ENCODE peak calls at places on chromosomes 6 and 20, in nine cellular contexts. One of them, this sample, is unnamed.

GRCh38 chr6:168122011-168122410 is 43.0 kb upstream of the FRMD1 start:
- DNase-seq in fibroblast of pulmonary artery: no peak
- DNase-seq in tibial nerve: no peak
- DNase-seq in kidney epithelial cell: no peak
- DNase-seq in astrocyte of the spinal cord: no peak
- DNase-seq in HepG2: no peak
- DNase-seq in AG04450: no peak
- DNase-seq in IMR-90: no peak
- DNase-seq in stomach: no peak
- DNase-seq in this sample: no peak

GRCh38 chr6:3035397-3035796 is 32.9 kb upstream of the RIPK1 start:
- DNase-seq in fibroblast of pulmonary artery: no peak
- DNase-seq in tibial nerve: no peak
- DNase-seq in kidney epithelial cell: no peak
- DNase-seq in astrocyte of the spinal cord: no peak
- DNase-seq in HepG2: no peak
- DNase-seq in AG04450: no peak
- DNase-seq in IMR-90: no peak
- DNase-seq in stomach: no peak
- DNase-seq in this sample: no peak

GRCh38 chr6:166204852-166205650 is 37.4 kb upstream of the TBXT start:
- DNase-seq in fibroblast of pulmonary artery: no peak
- DNase-seq in tibial nerve: no peak
- DNase-seq in kidney epithelial cell: no peak
- DNase-seq in astrocyte of the spinal cord: no peak
- DNase-seq in HepG2: no peak
- DNase-seq in AG04450: no peak
- DNase-seq in IMR-90: no peak
- DNase-seq in stomach: no peak
- DNase-seq in this sample: no peak

GRCh38 chr20:55782861-55783260 is 222.5 kb downstream of the CBLN4 start:
- DNase-seq in fibroblast of pulmonary artery: no peak
- DNase-seq in tibial nerve: no peak
- DNase-seq in kidney epithelial cell: no peak
- DNase-seq in astrocyte of the spinal cord: no peak
- DNase-seq in HepG2: no peak
- DNase-seq in AG04450: no peak
- DNase-seq in IMR-90: no peak
- DNase-seq in stomach: no peak
- DNase-seq in this sample: no peak

GRCh38 chr6:35557239-35557638 is 44.5 kb upstream of the TULP1 start:
- DNase-seq in fibroblast of pulmonary artery: no peak
- DNase-seq in tibial nerve: no peak
- DNase-seq in kidney epithelial cell: no peak
- DNase-seq in astrocyte of the spinal cord: no peak
- DNase-seq in HepG2: no peak
- DNase-seq in AG04450: no peak
- DNase-seq in IMR-90: no peak
- DNase-seq in stomach: no peak
- DNase-seq in this sample: no peak

GRCh38 chr20:31698803-31699718 is 23.6 kb downstream of the BCL2L1 start:
- DNase-seq in fibroblast of pulmonary artery: peak
- DNase-seq in tibial nerve: no peak
- DNase-seq in kidney epithelial cell: peak
- DNase-seq in astrocyte of the spinal cord: peak
- DNase-seq in HepG2: peak
- DNase-seq in AG04450: peak
- DNase-seq in IMR-90: peak
- DNase-seq in stomach: peak
- DNase-seq in this sample: peak

GRCh38 chr6:131978522-131978921 is 27.4 kb upstream of the CCN2 start:
- DNase-seq in fibroblast of pulmonary artery: no peak
- DNase-seq in tibial nerve: no peak
- DNase-seq in kidney epithelial cell: no peak
- DNase-seq in astrocyte of the spinal cord: no peak
- DNase-seq in HepG2: peak
- DNase-seq in AG04450: no peak
- DNase-seq in IMR-90: no peak
- DNase-seq in stomach: no peak
- DNase-seq in this sample: no peak

GRCh38 chr20:3738109-3739053 is 5.9 kb downstream of the HSPA12B start:
- DNase-seq in fibroblast of pulmonary artery: no peak
- DNase-seq in tibial nerve: no peak
- DNase-seq in kidney epithelial cell: no peak
- DNase-seq in astrocyte of the spinal cord: no peak
- DNase-seq in HepG2: peak
- DNase-seq in AG04450: no peak
- DNase-seq in IMR-90: no peak
- DNase-seq in stomach: no peak
- DNase-seq in this sample: peak

GRCh38 chr6:151679081-151679480 is 128.4 kb upstream of the ESR1 start:
- DNase-seq in fibroblast of pulmonary artery: peak
- DNase-seq in tibial nerve: no peak
- DNase-seq in kidney epithelial cell: no peak
- DNase-seq in astrocyte of the spinal cord: peak
- DNase-seq in HepG2: no peak
- DNase-seq in AG04450: no peak
- DNase-seq in IMR-90: peak
- DNase-seq in stomach: no peak
- DNase-seq in this sample: peak

GRCh38 chr6:31586013-31586412 is at the start of gene LST1:
- DNase-seq in fibroblast of pulmonary artery: peak
- DNase-seq in tibial nerve: no peak
- DNase-seq in kidney epithelial cell: no peak
- DNase-seq in astrocyte of the spinal cord: no peak
- DNase-seq in HepG2: no peak
- DNase-seq in AG04450: no peak
- DNase-seq in IMR-90: no peak
- DNase-seq in stomach: no peak
- DNase-seq in this sample: no peak
- H3K4me3 ChIP-seq in fibroblast of pulmonary artery: no peak
- H3K4me3 ChIP-seq in tibial nerve: no peak
- H3K4me3 ChIP-seq in kidney epithelial cell: no peak
- H3K4me3 ChIP-seq in astrocyte of the spinal cord: no peak
- H3K4me3 ChIP-seq in HepG2: no peak
- H3K4me3 ChIP-seq in AG04450: no peak
- H3K4me3 ChIP-seq in IMR-90: no peak
- H3K4me3 ChIP-seq in stomach: no peak
- H3K4me3 ChIP-seq in this sample: no peak

GRCh38 chr20:50957798-50958732 is at the start of gene DPM1:
- DNase-seq in fibroblast of pulmonary artery: peak
- DNase-seq in tibial nerve: peak
- DNase-seq in kidney epithelial cell: peak
- DNase-seq in astrocyte of the spinal cord: peak
- DNase-seq in HepG2: peak
- DNase-seq in AG04450: peak
- DNase-seq in IMR-90: peak
- DNase-seq in stomach: peak
- DNase-seq in this sample: peak

GRCh38 chr20:50958733-50959542 is at the start of gene MOCS3:
- DNase-seq in fibroblast of pulmonary artery: peak
- DNase-seq in tibial nerve: peak
- DNase-seq in kidney epithelial cell: peak
- DNase-seq in astrocyte of the spinal cord: no peak
- DNase-seq in HepG2: peak
- DNase-seq in AG04450: peak
- DNase-seq in IMR-90: peak
- DNase-seq in stomach: peak
- DNase-seq in this sample: peak

GRCh38 chr20:50953821-50954220 is 4.5 kb downstream of the DPM1 start:
- DNase-seq in fibroblast of pulmonary artery: no peak
- DNase-seq in tibial nerve: no peak
- DNase-seq in kidney epithelial cell: no peak
- DNase-seq in astrocyte of the spinal cord: no peak
- DNase-seq in HepG2: no peak
- DNase-seq in AG04450: no peak
- DNase-seq in IMR-90: no peak
- DNase-seq in stomach: no peak
- DNase-seq in this sample: no peak

GRCh38 chr20:50957276-50957675 is 1.1 kb downstream of the DPM1 start:
- DNase-seq in fibroblast of pulmonary artery: peak
- DNase-seq in tibial nerve: no peak
- DNase-seq in kidney epithelial cell: no peak
- DNase-seq in astrocyte of the spinal cord: no peak
- DNase-seq in HepG2: no peak
- DNase-seq in AG04450: no peak
- DNase-seq in IMR-90: no peak
- DNase-seq in stomach: no peak
- DNase-seq in this sample: peak

DNA sequence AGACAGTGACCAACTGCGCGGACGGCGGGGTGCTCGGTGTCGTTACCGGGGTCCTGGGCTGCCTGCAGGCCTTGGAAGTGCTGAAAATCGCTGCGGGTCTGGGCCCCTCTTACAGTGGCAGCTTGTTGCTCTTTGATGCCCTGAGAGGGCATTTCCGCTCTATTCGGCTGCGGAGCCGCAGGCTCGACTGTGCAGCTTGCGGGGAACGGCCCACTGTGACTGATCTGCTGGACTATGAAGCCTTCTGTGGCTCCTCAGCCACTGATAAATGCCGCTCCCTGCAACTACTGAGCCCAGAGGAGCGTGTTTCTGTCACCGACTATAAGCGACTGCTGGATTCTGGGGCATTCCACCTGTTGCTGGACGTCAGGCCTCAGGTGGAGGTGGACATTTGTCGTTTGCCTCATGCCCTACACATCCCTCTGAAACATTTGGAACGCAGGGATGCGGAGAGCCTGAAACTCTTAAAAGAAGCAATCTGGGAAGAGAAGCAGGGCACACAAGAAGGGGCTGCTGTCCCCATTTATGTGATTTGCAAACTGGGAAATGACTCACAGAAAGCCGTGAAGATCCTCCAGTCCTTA is 1.0 kb downstream of the MOCS3 start:
- DNase-seq in fibroblast of pulmonary artery: no peak
- DNase-seq in tibial nerve: no peak
- DNase-seq in kidney epithelial cell: no peak
- DNase-seq in astrocyte of the spinal cord: no peak
- DNase-seq in HepG2: no peak
- DNase-seq in AG04450: no peak
- DNase-seq in IMR-90: no peak
- DNase-seq in stomach: no peak
- DNase-seq in this sample: no peak
- TF ChIP-seq CTCF in fibroblast of pulmonary artery: no peak
- TF ChIP-seq CTCF in tibial nerve: no peak
- TF ChIP-seq CTCF in kidney epithelial cell: no peak
- TF ChIP-seq CTCF in astrocyte of the spinal cord: no peak
- TF ChIP-seq CTCF in HepG2: no peak
- TF ChIP-seq CTCF in AG04450: no peak
- TF ChIP-seq CTCF in IMR-90: no peak
- TF ChIP-seq CTCF in stomach: no peak
- TF ChIP-seq CTCF in this sample: no peak

DNA sequence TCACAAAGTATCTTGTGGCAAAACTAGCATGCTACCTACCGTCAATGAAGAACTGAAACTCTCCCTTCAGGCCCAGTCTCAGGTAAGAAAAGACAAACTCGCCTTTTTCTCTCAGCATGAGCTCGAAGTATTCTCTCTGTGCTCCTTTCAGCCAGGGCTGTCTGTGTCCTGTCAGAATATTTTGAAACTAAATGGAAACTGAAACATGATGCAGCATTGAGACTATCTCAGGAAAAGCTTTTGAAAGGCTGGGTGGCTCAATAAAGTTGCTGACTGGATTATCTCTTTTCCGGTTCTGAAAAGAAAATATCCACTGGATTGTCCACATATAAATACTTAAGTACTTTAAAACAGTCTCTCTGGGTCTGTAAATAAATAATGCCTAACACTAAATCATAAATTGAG is 718 bp downstream of the CALHM5 start:
- DNase-seq in fibroblast of pulmonary artery: peak
- DNase-seq in tibial nerve: no peak
- DNase-seq in kidney epithelial cell: no peak
- DNase-seq in astrocyte of the spinal cord: no peak
- DNase-seq in HepG2: no peak
- DNase-seq in AG04450: no peak
- DNase-seq in IMR-90: no peak
- DNase-seq in stomach: no peak
- DNase-seq in this sample: peak
- H3K4me3 ChIP-seq in fibroblast of pulmonary artery: peak
- H3K4me3 ChIP-seq in tibial nerve: peak
- H3K4me3 ChIP-seq in kidney epithelial cell: no peak
- H3K4me3 ChIP-seq in astrocyte of the spinal cord: peak
- H3K4me3 ChIP-seq in HepG2: no peak
- H3K4me3 ChIP-seq in AG04450: peak
- H3K4me3 ChIP-seq in IMR-90: peak
- H3K4me3 ChIP-seq in stomach: peak
- H3K4me3 ChIP-seq in this sample: peak

DNA sequence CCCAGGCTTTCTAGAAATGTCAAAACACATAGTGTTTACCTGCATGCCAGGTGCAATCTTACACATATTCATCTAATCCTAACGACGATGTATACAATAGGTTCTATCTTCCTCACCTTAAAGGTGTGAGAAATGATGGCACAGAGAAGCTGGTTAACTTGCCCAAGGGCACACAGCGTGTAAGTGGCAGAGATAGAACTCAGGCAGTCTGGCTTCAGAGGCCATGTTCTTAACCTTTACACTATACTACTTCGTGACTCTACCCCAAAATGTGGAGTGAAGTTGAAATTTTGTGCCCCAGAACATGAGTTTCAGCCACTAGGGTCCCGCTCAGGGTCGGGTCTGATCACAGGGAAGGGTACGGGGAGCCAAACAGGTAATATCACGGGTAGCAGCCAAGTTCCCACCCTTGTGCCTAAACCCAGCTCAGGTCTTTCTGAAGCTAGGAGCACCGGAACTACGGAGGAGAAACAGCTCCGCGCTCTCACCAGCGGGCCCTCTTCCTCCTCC is 523 bp downstream of the VPS52 start:
- DNase-seq in fibroblast of pulmonary artery: peak
- DNase-seq in tibial nerve: no peak
- DNase-seq in kidney epithelial cell: no peak
- DNase-seq in astrocyte of the spinal cord: no peak
- DNase-seq in HepG2: no peak
- DNase-seq in AG04450: no peak
- DNase-seq in IMR-90: no peak
- DNase-seq in stomach: no peak
- DNase-seq in this sample: no peak
- TF ChIP-seq CTCF in fibroblast of pulmonary artery: no peak
- TF ChIP-seq CTCF in tibial nerve: no peak
- TF ChIP-seq CTCF in kidney epithelial cell: no peak
- TF ChIP-seq CTCF in astrocyte of the spinal cord: no peak
- TF ChIP-seq CTCF in HepG2: no peak
- TF ChIP-seq CTCF in AG04450: no peak
- TF ChIP-seq CTCF in IMR-90: no peak
- TF ChIP-seq CTCF in stomach: no peak
- TF ChIP-seq CTCF in this sample: no peak

GRCh38 chr20:51020657-51021056 is 2.2 kb downstream of the KCNG1 start:
- DNase-seq in fibroblast of pulmonary artery: no peak
- DNase-seq in tibial nerve: no peak
- DNase-seq in kidney epithelial cell: no peak
- DNase-seq in astrocyte of the spinal cord: no peak
- DNase-seq in HepG2: no peak
- DNase-seq in AG04450: no peak
- DNase-seq in IMR-90: no peak
- DNase-seq in stomach: no peak
- DNase-seq in this sample: no peak
- H3K4me3 ChIP-seq in fibroblast of pulmonary artery: no peak
- H3K4me3 ChIP-seq in tibial nerve: no peak
- H3K4me3 ChIP-seq in kidney epithelial cell: no peak
- H3K4me3 ChIP-seq in astrocyte of the spinal cord: peak
- H3K4me3 ChIP-seq in HepG2: no peak
- H3K4me3 ChIP-seq in AG04450: no peak
- H3K4me3 ChIP-seq in IMR-90: no peak
- H3K4me3 ChIP-seq in stomach: no peak
- H3K4me3 ChIP-seq in this sample: peak